ENCODE peak calls at places on chromosomes 5 and 9, in seven cellular contexts. D, T, X, H, Z, A and P are unnamed samples.

GRCh38 chr5:172837640-172838039 is 3.6 kb downstream of the ERGIC1 start:
- DNase-seq in D (peak), X (no peak), Z (peak), T (no peak), A (no peak), H (no peak), P (no peak)

GRCh38 chr5:144035341-144035740 is 135.1 kb downstream of the YIPF5 start:
- DNase-seq in D (no peak), X (no peak), Z (no peak), A (no peak), T (no peak), H (no peak), P (no peak)

GRCh38 chr9:127599550-127599891 is 12.6 kb upstream of the STXBP1 start:
- DNase-seq in Z (no peak), T (no peak), H (no peak), X (no peak), D (no peak), A (no peak), P (no peak)

GRCh38 chr5:152051499-152052454 is 127.1 kb upstream of the GLRA1 start:
- DNase-seq in T (no peak), D (no peak), H (no peak), Z (no peak), X (no peak), A (no peak), P (no peak)

GRCh38 chr5:117041926-117042595 is 467.4 kb upstream of the SEMA6A start:
- DNase-seq in H (no peak), X (no peak), T (no peak), Z (no peak), D (no peak), A (no peak), P (no peak)

GRCh38 chr5:54295658-54296276 is 14.6 kb downstream of the ARL15 start:
- DNase-seq in A (peak), H (no peak), D (no peak), T (no peak), X (no peak), Z (no peak), P (no peak)

GRCh38 chr5:3891118-3891517 is 295.5 kb downstream of the IRX1 start:
- DNase-seq in Z (no peak), T (no peak), D (no peak), X (no peak), H (no peak), A (no peak), P (no peak)

GRCh38 chr5:152349683-152350526 is 55.2 kb downstream of the NMUR2 start:
- DNase-seq in X (peak), T (peak), Z (peak), A (peak), H (peak), D (peak), P (no peak)

GRCh38 chr5:122292357-122292756 is 19.7 kb upstream of the SNCAIP start:
- DNase-seq in T (no peak), A (no peak), X (no peak), H (no peak), D (no peak), Z (no peak), P (no peak)

GRCh38 chr9:114250235-114250568 is 72.7 kb upstream of the ORM1 start:
- DNase-seq in Z (peak), A (peak), H (no peak), X (peak), T (no peak), D (peak), P (no peak)

GRCh38 chr5:56479701-56480304 is 246.7 kb upstream of the ANKRD55 start:
- DNase-seq in Z (no peak), T (no peak), A (no peak), X (no peak), D (no peak), H (no peak), P (no peak)

GRCh38 chr5:179668404-179668803 is 12.4 kb downstream of the CBY3 start:
- DNase-seq in X (peak), D (peak), Z (no peak), T (peak), A (peak), H (peak), P (no peak)
- TF ChIP-seq CTCF in X (peak), D (peak), Z (peak), T (peak), A (peak), H (peak), P (peak)

GRCh38 chr9:107141967-107142366 is 141.1 kb upstream of the RAD23B start:
- DNase-seq in A (no peak), Z (no peak), H (peak), T (no peak), X (no peak), D (no peak), P (no peak)
- TF ChIP-seq CTCF in A (no peak), Z (no peak), H (peak), T (no peak), X (peak), D (peak), P (peak)

GRCh38 chr9:129480227-129480626 is 140.7 kb downstream of the C9orf50 start:
- DNase-seq in Z (no peak), H (peak), X (no peak), A (no peak), D (no peak), T (no peak), P (no peak)
- TF ChIP-seq CTCF in Z (no peak), H (no peak), X (peak), A (no peak), D (no peak), T (peak), P (no peak)

GRCh38 chr5:177334155-177334551 is 17.3 kb downstream of the LMAN2 start:
- DNase-seq in D (no peak), A (no peak), H (no peak), Z (no peak), X (no peak), T (no peak), P (no peak)

GRCh38 chr5:177335701-177336065 is 15.8 kb downstream of the LMAN2 start:
- DNase-seq in H (no peak), T (no peak), Z (no peak), D (no peak), X (no peak), A (no peak), P (no peak)

GRCh38 chr5:177335043-177335700 is 16.3 kb downstream of the LMAN2 start:
- DNase-seq in X (no peak), H (no peak), T (no peak), Z (no peak), D (no peak), A (no peak), P (no peak)

GRCh38 chr5:177336603-177337494 is 14.6 kb downstream of the LMAN2 start:
- DNase-seq in T (no peak), A (no peak), Z (no peak), D (no peak), H (no peak), X (no peak), P (no peak)

GRCh38 chr5:177336112-177336511 is 15.4 kb downstream of the LMAN2 start:
- DNase-seq in A (no peak), X (no peak), T (peak), Z (no peak), H (peak), D (no peak), P (no peak)
- TF ChIP-seq CTCF in A (no peak), X (no peak), T (peak), Z (no peak), H (peak), D (peak), P (peak)

DNA sequence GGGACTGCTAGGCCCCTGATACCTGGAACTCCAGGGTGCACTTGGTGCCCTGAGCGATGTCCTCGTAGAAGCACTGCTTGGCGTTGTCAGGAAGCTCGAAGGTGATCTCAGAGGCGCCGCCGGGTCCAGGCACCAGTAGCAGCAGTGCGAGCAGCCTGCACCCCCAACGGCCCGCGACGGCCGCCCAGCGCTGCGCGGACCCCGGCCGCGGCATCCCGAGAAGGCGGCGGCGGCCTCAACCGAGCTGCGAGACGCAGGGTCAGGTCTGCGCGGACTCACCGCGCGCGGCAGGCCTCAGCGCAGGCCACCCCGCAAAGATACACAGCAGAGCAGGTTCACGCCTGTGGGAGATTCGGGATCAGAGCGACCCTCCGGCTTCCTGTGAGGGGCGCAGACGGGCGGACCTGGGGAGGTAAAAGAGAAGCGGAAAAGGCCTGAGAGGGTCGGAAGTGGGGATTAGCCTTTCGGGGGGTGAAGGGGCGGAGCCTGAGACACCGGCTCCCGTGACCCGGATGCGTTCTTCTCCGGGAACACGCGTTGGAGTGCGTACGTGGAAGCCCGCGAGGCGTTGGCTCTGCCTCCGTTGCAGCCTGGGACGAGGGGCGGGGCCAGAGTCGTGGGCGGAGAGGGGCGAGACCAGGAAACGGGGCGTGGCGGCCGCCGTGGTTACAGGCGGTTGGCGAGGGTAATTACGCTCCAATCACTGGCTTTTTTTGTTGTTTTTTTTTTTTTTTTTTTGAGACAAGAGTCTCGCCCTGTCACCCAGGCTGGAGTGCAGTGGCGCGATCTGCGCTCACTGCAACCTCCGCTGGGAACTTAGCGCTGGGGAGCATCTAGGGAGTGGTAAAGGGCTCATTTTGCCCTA is at the start of gene TMED7:
- DNase-seq in T (peak), H (peak), Z (peak), X (peak), D (peak), A (peak), P (peak)
- TF ChIP-seq CTCF in T (peak), H (no peak), Z (no peak), X (no peak), D (peak), A (no peak), P (no peak)

DNA sequence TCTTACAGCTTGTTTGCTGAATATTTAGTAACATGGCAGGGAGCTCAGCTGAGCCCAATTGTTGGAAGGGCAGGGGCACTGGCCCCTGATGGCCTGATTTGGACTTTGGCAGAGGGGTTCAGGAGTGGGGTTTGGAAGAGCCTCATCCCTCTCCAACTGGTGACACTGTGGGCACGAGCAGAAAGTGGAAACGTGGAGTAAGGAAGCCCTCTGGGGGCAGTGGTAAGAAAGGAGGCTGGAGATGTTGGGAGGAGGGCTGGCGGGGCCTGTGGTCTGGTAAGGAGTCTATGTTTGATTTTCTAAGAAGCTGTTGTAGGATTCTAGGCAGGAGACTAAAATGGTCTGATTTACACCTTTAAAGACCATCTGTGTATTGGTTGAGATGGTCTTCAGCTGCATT is 208.9 kb downstream of the HSPA4 start:
- DNase-seq in D (no peak), A (no peak), T (no peak), Z (no peak), X (no peak), H (no peak), P (no peak)
- TF ChIP-seq CTCF in D (no peak), A (no peak), T (peak), Z (no peak), X (peak), H (peak), P (no peak)